ENCODE peak calls at places on chromosomes 12 and 14, in six cellular contexts. Z, Q, X, A, P and F are unnamed samples.

GRCh38 chr14:28901631-28902030 is 135.0 kb downstream of the FOXG1 start:
- DNase-seq in X (no peak), P (no peak), Q (no peak), Z (no peak), A (no peak), F (no peak)

GRCh38 chr14:68637106-68638021 is 155.5 kb downstream of the ZFP36L1 start:
- DNase-seq in A (no peak), X (peak), Q (no peak), P (peak), Z (no peak), F (peak)

GRCh38 chr12:109084425-109084824 is 8.8 kb downstream of the ALKBH2 start:
- DNase-seq in P (no peak), Z (no peak), Q (no peak), X (no peak), A (no peak), F (no peak)

GRCh38 chr12:59615392-59616165 is 19.8 kb downstream of the SLC16A7 start:
- DNase-seq in X (no peak), Q (no peak), A (no peak), P (peak), Z (no peak), F (no peak)

GRCh38 chr12:1353451-1353850 is 240.9 kb downstream of the FBXL14 start:
- DNase-seq in X (no peak), Q (no peak), Z (no peak), P (no peak), A (no peak), F (no peak)

GRCh38 chr12:103647267-103647666 is 60.2 kb downstream of the STAB2 start:
- DNase-seq in Z (peak), X (no peak), A (no peak), Q (no peak), P (no peak), F (no peak)

GRCh38 chr12:127035011-127035879 is 1231.7 kb upstream of the TMEM132C start:
- DNase-seq in Q (no peak), A (no peak), Z (no peak), X (no peak), P (no peak), F (no peak)

GRCh38 chr12:121061831-121062230 is 22.8 kb upstream of the OASL start:
- DNase-seq in Q (no peak), A (no peak), Z (peak), X (no peak), P (no peak), F (no peak)

GRCh38 chr12:56954057-56954577 is 3.3 kb downstream of the RDH16 start:
- DNase-seq in Q (no peak), A (no peak), X (no peak), P (no peak), Z (no peak), F (no peak)

GRCh38 chr14:53501361-53502320 is 348.5 kb upstream of the DDHD1 start:
- DNase-seq in P (no peak), X (no peak), Q (no peak), A (no peak), Z (no peak), F (no peak)

GRCh38 chr12:106171117-106171750 is 32.5 kb upstream of the NUAK1 start:
- DNase-seq in Q (no peak), Z (no peak), X (no peak), P (no peak), A (no peak), F (no peak)

GRCh38 chr14:65255583-65256443 is 153.5 kb upstream of the MAX start:
- DNase-seq in X (peak), Q (peak), P (no peak), A (peak), Z (peak), F (peak)

GRCh38 chr12:4648099-4648498 is 752 bp downstream of the AKAP3 start:
- DNase-seq in Z (no peak), A (no peak), P (no peak), X (no peak), Q (no peak), F (no peak)

GRCh38 chr12:131869871-131870418 is 24.5 kb upstream of the ULK1 start:
- DNase-seq in A (no peak), P (no peak), Z (peak), X (no peak), Q (no peak), F (no peak)

GRCh38 chr12:54759751-54760150 is 94.6 kb upstream of the MUCL1 start:
- DNase-seq in Q (peak), X (no peak), A (no peak), Z (peak), P (no peak), F (no peak)

GRCh38 chr12:93243689-93244513 is 133.8 kb upstream of the NUDT4 start:
- DNase-seq in P (no peak), X (no peak), Z (peak), A (no peak), Q (no peak), F (no peak)

GRCh38 chr12:93244514-93245077 is 133.1 kb upstream of the NUDT4 start:
- DNase-seq in A (no peak), Z (no peak), Q (no peak), X (no peak), P (no peak), F (no peak)

GRCh38 chr12:93247313-93248057 is 130.2 kb upstream of the NUDT4 start:
- DNase-seq in Q (no peak), Z (no peak), X (no peak), A (no peak), P (no peak), F (no peak)

GRCh38 chr12:93243382-93243688 is 134.4 kb upstream of the NUDT4 start:
- DNase-seq in X (no peak), A (no peak), P (no peak), Q (no peak), Z (no peak), F (no peak)

GRCh38 chr12:93245543-93245942 is 132.2 kb upstream of the NUDT4 start:
- DNase-seq in A (no peak), X (no peak), Z (no peak), Q (no peak), P (no peak), F (no peak)
- TF ChIP-seq POLR2A in A (no peak), X (no peak), Z (no peak), Q (no peak), P (no peak), F (no peak)

GRCh38 chr12:92206596-92206995 is 61.0 kb upstream of the BTG1 start:
- DNase-seq in Z (no peak), X (no peak), Q (no peak), P (no peak), A (no peak), F (no peak)

GRCh38 chr12:92215358-92215757 is 69.7 kb upstream of the BTG1 start:
- DNase-seq in Q (no peak), X (no peak), P (no peak), A (no peak), Z (no peak), F (no peak)

GRCh38 chr12:92208613-92209121 is 63.0 kb upstream of the BTG1 start:
- DNase-seq in Q (no peak), Z (peak), X (no peak), P (no peak), A (no peak), F (no peak)

DNA sequence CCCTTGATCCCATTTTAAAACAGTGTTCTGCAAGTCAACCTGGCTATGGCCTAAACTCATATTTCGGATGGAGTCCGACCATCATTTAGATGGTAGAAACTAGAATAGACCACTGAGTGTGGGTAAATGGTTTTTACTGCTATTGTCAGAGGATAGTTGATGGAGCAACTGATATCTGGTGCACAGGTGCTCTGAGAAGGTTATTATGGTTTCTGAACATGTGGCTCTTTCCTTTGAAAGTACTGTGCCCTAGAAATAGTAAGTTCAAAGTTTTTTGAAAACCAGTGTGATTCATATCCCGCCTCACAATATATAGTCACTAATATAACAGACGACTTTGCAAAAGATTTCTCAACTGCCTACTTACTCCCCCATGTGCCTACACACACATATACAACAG is 64.4 kb upstream of the BTG1 start:
- DNase-seq in Z (no peak), X (no peak), P (no peak), A (no peak), Q (no peak), F (no peak)
- H3K4me3 ChIP-seq in Z (no peak), X (no peak), P (no peak), A (no peak), Q (no peak), F (no peak)

DNA sequence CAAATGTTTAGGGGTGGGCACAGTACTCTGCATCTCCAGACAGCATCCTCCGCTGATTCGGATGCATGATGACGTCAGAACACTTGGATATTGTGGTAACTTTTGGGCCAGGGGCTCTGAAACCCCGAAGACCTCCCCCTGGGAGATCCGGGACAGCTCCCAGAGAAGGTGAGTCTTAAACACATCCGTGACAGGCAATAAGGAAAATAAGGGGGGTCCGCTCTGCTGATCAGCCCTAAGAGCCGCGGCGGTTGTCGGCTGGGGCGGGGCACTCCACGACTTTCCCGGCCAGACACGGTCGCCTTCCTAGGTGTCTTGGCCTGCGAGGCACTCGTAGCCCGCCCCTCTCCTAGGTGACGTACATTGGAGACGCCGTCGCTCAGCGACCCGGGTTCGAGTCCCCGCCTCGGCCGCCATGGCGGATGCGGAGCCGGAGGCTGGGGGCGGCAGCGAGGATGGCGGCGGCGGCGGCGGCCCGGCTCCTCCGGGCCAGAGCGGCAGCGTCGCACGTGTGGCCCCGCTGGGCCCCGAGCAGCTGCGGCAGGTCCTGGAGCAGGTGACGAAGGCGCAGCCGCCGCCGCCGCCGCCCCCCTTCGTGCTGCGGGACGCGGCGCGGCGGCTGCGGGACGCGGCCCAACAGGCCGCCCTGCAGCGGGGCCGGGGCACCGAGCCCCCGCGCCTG is at the start of gene ZNF839:
- DNase-seq in P (peak), X (peak), Q (peak), A (peak), Z (peak), F (peak)
- TF ChIP-seq POLR2A in P (peak), X (no peak), Q (no peak), A (peak), Z (peak), F (no peak)

GRCh38 chr12:10213168-10214130 is 772 bp downstream of the GABARAPL1 start:
- DNase-seq in Q (no peak), X (peak), A (peak), Z (peak), P (peak), F (peak)

GRCh38 chr12:10212623-10213131 is at the start of gene GABARAPL1:
- DNase-seq in A (peak), Z (peak), X (peak), P (peak), Q (no peak), F (peak)

GRCh38 chr12:10211975-10212622 is 578 bp upstream of the GABARAPL1 start:
- DNase-seq in X (peak), A (peak), Z (peak), P (peak), Q (peak), F (peak)

GRCh38 chr12:10210225-10210624 is 2.5 kb upstream of the GABARAPL1 start:
- DNase-seq in X (no peak), P (no peak), A (no peak), Z (no peak), Q (no peak), F (no peak)

DNA sequence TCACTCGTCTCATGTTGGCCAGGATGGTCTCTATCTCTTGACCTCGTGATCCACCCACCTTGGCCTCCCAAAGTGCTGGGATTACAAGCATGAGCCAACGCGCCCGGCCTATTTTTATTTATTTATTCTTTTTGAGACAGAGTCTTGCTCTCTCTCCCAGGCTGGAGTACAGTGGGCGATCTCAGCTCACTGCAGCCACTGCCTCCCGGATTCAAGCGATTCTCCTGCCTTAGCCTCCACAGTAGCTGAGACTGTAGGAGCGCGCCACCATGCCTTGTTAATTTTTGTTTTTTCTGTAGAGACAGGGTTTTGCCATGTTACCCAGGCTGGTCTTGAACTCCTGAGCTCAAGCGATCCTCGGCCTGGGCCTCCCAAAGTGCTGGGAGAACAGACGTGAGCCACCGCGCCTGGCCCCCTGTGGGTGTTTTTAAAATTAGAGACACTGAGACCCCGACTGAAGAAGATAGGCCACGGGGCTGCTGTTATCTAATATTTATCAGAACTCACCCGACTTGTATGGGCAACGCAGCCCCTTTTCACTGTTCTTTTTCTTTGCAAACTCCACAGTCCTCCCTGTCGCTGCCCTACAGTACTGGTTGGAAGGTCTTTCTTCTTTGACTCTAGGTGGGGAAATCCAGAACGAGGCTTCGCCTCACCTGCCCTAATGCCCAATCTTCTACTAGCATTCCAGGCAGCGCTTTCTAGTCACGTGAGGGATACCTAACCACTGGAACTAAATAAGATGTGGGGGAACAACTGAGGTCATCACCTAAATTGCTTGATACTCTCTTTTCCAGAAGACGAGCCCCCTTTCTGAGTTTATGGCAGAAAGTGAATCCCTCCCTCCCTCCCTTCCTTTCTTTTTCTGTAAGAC is 1.3 kb upstream of the GABARAPL1 start:
- DNase-seq in P (no peak), Q (no peak), X (peak), Z (no peak), A (no peak), F (no peak)
- H3K4me3 ChIP-seq in P (no peak), Q (no peak), X (peak), Z (peak), A (no peak), F (no peak)

GRCh38 chr14:61662437-61663311 is 32.6 kb upstream of the HIF1A start:
- DNase-seq in P (peak), Q (no peak), A (no peak), Z (peak), X (no peak), F (no peak)
- TF ChIP-seq POLR2A in P (no peak), Q (no peak), A (no peak), Z (no peak), X (no peak), F (no peak)

GRCh38 chr14:91517013-91517412 is 6.9 kb upstream of the PPP4R3A start:
- DNase-seq in Q (no peak), X (no peak), P (no peak), A (no peak), Z (no peak), F (no peak)

GRCh38 chr14:91521058-91521721 is 11.1 kb upstream of the PPP4R3A start:
- DNase-seq in X (no peak), Q (no peak), Z (no peak), A (no peak), P (no peak), F (peak)

GRCh38 chr14:91515979-91516378 is 5.9 kb upstream of the PPP4R3A start:
- DNase-seq in A (no peak), X (no peak), Z (no peak), P (no peak), Q (no peak), F (no peak)

GRCh38 chr14:91520138-91520537 is 10.0 kb upstream of the PPP4R3A start:
- DNase-seq in Z (no peak), A (no peak), X (no peak), Q (no peak), P (no peak), F (no peak)

DNA sequence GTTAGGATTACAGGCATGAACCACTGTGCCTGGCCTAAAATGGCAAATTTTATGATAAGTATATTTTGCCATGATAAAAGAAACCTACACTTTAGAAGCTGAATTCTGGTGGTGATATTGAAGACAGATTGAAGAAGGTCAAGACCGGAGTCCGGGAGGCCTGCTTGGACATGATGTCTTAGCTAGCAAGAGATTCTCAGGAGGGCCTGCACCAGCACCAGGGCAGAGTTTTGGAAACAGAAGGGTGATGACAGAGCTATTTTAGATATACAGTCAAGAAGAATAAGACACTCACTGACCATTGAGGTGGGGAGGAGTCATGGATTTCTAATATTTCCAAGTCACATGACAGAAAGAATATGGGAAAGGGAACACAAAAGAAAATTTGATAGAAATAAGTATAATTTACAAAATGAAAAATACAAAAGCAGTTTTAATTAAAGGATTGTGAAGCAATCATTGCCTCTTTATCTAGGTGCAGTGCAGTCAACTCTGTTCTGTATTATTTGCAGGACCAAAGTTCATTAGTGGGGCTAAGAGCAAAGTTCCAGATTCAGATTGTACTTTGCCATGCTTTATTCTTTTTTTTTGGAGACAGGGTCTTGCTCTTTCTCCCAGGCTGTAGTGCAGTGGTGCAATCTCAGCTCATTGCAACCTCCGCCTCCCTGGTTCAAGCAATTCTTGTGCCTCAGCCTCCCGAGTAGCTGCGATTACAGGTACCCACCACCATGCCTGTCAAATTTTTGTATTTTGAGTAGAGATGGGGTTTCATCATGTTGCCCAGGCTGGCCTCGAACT is 9.3 kb upstream of the PPP4R3A start:
- DNase-seq in Q (no peak), A (no peak), P (no peak), X (no peak), Z (no peak), F (no peak)
- H3K4me3 ChIP-seq in Q (no peak), A (no peak), P (no peak), X (no peak), Z (no peak), F (no peak)

GRCh38 chr14:20539906-20540305 is 20.9 kb downstream of the RNASE9 start:
- DNase-seq in A (no peak), X (no peak), Z (no peak), P (no peak), Q (no peak), F (no peak)
- TF ChIP-seq POLR2A in A (no peak), X (no peak), Z (no peak), P (no peak), Q (no peak), F (no peak)

GRCh38 chr14:90814806-90815566 is 1.2 kb downstream of the TTC7B start:
- DNase-seq in P (no peak), Z (no peak), X (no peak), A (no peak), Q (no peak), F (no peak)
- H3K4me3 ChIP-seq in P (peak), Z (peak), X (peak), A (peak), Q (peak), F (peak)

GRCh38 chr14:100287202-100287997 is 18.8 kb downstream of the SLC25A29 start:
- DNase-seq in A (peak), P (no peak), Q (no peak), X (peak), Z (no peak), F (peak)

GRCh38 chr14:100286484-100287191 is 19.6 kb downstream of the SLC25A29 start:
- DNase-seq in Q (no peak), Z (no peak), X (peak), P (no peak), A (peak), F (no peak)

GRCh38 chr14:100283984-100284881 is 22.0 kb downstream of the SLC25A29 start:
- DNase-seq in X (no peak), Z (no peak), A (peak), Q (no peak), P (no peak), F (no peak)

GRCh38 chr14:100285913-100286400 is 20.3 kb downstream of the SLC25A29 start:
- DNase-seq in Z (no peak), P (no peak), X (peak), Q (no peak), A (no peak), F (no peak)

GRCh38 chr14:100285021-100285912 is 21.0 kb downstream of the SLC25A29 start:
- DNase-seq in X (peak), A (peak), Z (peak), P (peak), Q (no peak), F (no peak)
- TF ChIP-seq POLR2A in X (peak), A (no peak), Z (peak), P (peak), Q (no peak), F (no peak)

GRCh38 chr12:124466200-124467128 is 100.9 kb downstream of the NCOR2 start:
- DNase-seq in P (peak), A (no peak), Z (peak), X (peak), Q (no peak), F (no peak)
- H3K4me3 ChIP-seq in P (no peak), A (no peak), Z (no peak), X (peak), Q (no peak), F (no peak)